ENCODE peak calls at places on chromosomes 2 and 18, in seven cellular contexts. L is heart right ventricle, Q is tibial artery, Z is AG04450, K is tibial nerve, P is hepatocyte, B is PC-9. R is an unnamed sample.

GRCh38 chr2:17583166-17583565 is 42.7 kb downstream of the VSNL1 start:
- DNase-seq in B (no peak), Z (no peak), P (no peak), L (no peak), Q (no peak), K (no peak), R (no peak)

GRCh38 chr2:142992843-142993242 is 115.4 kb downstream of the KYNU start:
- DNase-seq in Q (no peak), K (no peak), P (no peak), Z (no peak), B (no peak), L (no peak), R (no peak)

GRCh38 chr2:102449370-102449974 is 23.6 kb upstream of the SLC9A4 start:
- DNase-seq in Z (no peak), Q (no peak), K (peak), L (peak), P (peak), B (peak), R (peak)

GRCh38 chr2:232637832-232638231 is 4.4 kb downstream of the EFHD1 start:
- DNase-seq in B (no peak), L (no peak), Z (no peak), K (no peak), Q (no peak), P (no peak), R (no peak)

GRCh38 chr2:213248637-213249036 is 35.6 kb upstream of the SPAG16 start:
- DNase-seq in L (no peak), K (no peak), Z (no peak), B (no peak), Q (no peak), P (no peak), R (peak)

GRCh38 chr2:1990724-1991123 is 246.4 kb upstream of the PXDN start:
- DNase-seq in K (no peak), Z (no peak), P (no peak), B (no peak), Q (no peak), L (peak), R (no peak)

GRCh38 chr2:27020337-27020948 is 12.3 kb upstream of the TMEM214 start:
- DNase-seq in P (no peak), Q (no peak), K (peak), Z (no peak), B (peak), L (peak), R (no peak)

GRCh38 chr2:29042581-29043075 is 31.7 kb downstream of the PCARE start:
- DNase-seq in Q (no peak), L (no peak), B (no peak), Z (peak), P (no peak), K (no peak), R (no peak)

DNA sequence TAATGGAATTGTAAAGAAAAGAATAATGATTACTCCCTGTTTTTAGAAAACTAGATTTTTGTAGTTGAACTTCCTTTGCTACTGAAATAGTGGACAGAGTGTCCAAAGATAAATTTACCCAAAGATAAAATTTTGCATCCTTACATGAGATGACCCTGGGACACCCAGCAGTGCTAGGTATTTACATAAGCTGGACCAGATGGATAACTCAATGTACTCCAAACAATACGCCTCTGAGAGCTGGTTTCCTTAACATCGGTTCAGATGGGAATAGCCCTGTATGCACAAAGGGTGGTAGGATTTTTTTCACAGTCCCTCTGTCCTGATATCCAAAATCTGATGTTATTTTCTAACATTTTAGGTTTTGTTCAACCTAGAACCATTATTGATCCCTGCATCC is 432.1 kb upstream of the ID2 start:
- DNase-seq in Q (no peak), B (no peak), Z (no peak), L (no peak), K (no peak), P (no peak), R (no peak)
- H3K27ac ChIP-seq in Q (peak), B (no peak), Z (no peak), L (no peak), K (no peak), P (no peak), R (no peak)

GRCh38 chr2:392921-393270 is 105.0 kb upstream of the ALKAL2 start:
- DNase-seq in P (no peak), B (no peak), Z (no peak), Q (no peak), K (no peak), L (no peak), R (no peak)

GRCh38 chr2:391658-392170 is 103.8 kb upstream of the ALKAL2 start:
- DNase-seq in L (no peak), K (no peak), Q (no peak), Z (no peak), B (peak), P (no peak), R (peak)

GRCh38 chr2:395886-396285 is 108.0 kb upstream of the ALKAL2 start:
- DNase-seq in B (no peak), Z (no peak), P (no peak), K (no peak), Q (no peak), L (no peak), R (no peak)

GRCh38 chr2:392181-392920 is 104.5 kb upstream of the ALKAL2 start:
- DNase-seq in K (no peak), Z (no peak), B (no peak), P (no peak), L (no peak), Q (no peak), R (no peak)

DNA sequence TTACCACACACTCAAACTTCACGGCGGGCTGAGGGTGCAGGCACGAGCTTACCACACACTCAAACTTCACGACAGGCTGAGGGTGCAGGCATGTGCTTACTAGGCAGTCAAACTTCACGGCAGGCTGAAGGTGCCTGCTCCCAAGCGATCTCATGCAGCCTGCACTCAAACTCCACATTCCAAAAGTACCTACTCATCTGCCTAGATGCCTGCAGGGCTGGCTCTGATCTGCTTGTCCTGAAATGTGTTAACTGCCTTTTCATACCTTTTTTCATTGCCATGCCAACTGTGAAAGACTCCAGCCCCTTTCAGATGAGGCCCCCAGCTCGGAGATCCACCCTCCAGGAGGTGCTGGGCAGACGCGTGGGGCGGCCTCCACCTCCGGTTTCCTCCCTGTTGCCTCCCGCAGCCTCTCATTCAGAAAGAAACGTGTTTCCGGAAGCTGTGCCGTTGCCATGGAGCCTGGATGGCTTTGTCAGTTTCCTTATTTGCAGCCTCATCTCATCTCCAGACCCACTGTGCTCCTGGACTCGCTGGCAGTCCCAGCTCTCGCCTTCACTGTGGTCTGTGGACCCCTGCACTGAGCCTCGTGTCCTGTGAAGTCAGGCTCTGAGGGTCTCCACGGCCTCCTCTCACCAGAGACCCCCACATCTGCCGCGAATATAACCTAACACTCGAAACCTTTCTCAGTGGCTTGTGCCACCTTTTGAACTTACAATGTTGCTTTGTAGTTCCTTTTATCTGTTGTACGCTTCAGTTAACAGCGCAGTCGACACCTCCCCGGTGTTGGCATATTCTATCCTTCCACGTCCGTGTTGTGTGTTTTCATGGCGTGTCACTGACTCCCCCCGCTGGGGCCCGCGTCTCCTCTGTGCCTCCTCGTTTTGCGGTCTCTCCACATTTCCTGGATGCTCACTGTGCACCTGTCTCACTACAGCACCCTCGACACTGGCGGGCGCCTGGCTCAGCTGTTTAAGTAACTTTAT is 106.1 kb upstream of the ALKAL2 start:
- DNase-seq in P (peak), L (no peak), K (no peak), B (peak), Z (no peak), Q (no peak), R (peak)
- TF ChIP-seq CTCF in P (no peak), L (no peak), K (no peak), B (no peak), Z (no peak), Q (no peak), R (no peak)

GRCh38 chr2:219446689-219447088 is 12.0 kb downstream of the SPEG start:
- DNase-seq in K (no peak), B (no peak), Z (no peak), P (no peak), Q (no peak), L (no peak), R (no peak)

GRCh38 chr2:219444566-219445091 is 10.0 kb downstream of the SPEG start:
- DNase-seq in K (no peak), B (no peak), L (no peak), Z (no peak), P (no peak), Q (no peak), R (no peak)

GRCh38 chr2:219447242-219448098 is 12.8 kb downstream of the SPEG start:
- DNase-seq in B (no peak), Z (no peak), Q (no peak), P (no peak), L (no peak), K (no peak), R (no peak)

GRCh38 chr2:219445220-219445631 is 10.6 kb downstream of the SPEG start:
- DNase-seq in Z (no peak), B (no peak), K (no peak), L (no peak), Q (no peak), P (no peak), R (no peak)

DNA sequence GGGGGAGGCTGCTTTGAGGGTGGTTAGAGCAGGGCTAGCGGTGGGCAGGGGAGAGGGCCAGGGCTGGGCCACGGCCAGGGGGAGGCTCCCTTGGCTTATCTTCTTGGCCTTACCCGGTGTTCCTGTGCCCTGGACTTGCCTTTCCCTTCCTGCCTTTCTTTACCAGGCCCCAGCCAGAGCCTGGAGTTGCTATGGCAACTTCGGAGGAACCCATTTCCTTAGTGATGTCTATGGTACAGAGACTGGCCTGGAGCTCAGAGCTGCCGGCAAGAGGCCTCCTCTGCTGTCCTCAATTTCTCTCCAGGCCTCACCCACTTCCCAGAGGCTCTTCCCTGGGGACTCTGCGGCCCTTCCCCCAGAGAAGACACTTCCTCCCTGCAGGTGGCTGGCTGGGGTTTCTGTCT is 11.5 kb downstream of the SPEG start:
- DNase-seq in L (no peak), Q (peak), P (peak), Z (no peak), B (no peak), K (no peak), R (no peak)
- H3K27ac ChIP-seq in L (peak), Q (peak), P (no peak), Z (no peak), B (no peak), K (no peak), R (peak)

GRCh38 chr2:10467401-10467800 is 19.3 kb upstream of the ODC1 start:
- DNase-seq in Z (no peak), Q (no peak), L (no peak), B (no peak), P (no peak), K (no peak), R (no peak)

GRCh38 chr2:10469301-10469700 is 21.2 kb upstream of the ODC1 start:
- DNase-seq in Q (no peak), B (no peak), P (no peak), L (no peak), Z (no peak), K (no peak), R (no peak)

GRCh38 chr2:10469955-10470568 is 21.9 kb upstream of the ODC1 start:
- DNase-seq in Q (no peak), K (no peak), L (no peak), Z (no peak), B (no peak), P (no peak), R (no peak)

GRCh38 chr2:10465915-10466314 is 17.8 kb upstream of the ODC1 start:
- DNase-seq in P (no peak), Q (no peak), K (no peak), L (no peak), Z (no peak), B (no peak), R (no peak)

GRCh38 chr2:10466801-10467200 is 18.7 kb upstream of the ODC1 start:
- DNase-seq in K (no peak), B (no peak), Q (no peak), L (no peak), Z (no peak), P (no peak), R (no peak)
- TF ChIP-seq CTCF in K (no peak), B (no peak), Q (no peak), L (no peak), Z (no peak), P (no peak), R (no peak)

GRCh38 chr2:153575171-153575853 is 96.8 kb upstream of the RPRM start:
- DNase-seq in L (no peak), Q (no peak), K (no peak), Z (no peak), B (no peak), P (no peak), R (no peak)
- H3K27ac ChIP-seq in L (no peak), Q (no peak), K (no peak), Z (no peak), B (no peak), P (no peak), R (no peak)

GRCh38 chr2:30708491-30709290 is 98.6 kb downstream of the CAPN13 start:
- DNase-seq in Q (no peak), P (no peak), B (no peak), Z (no peak), K (no peak), L (no peak), R (no peak)
- TF ChIP-seq CTCF in Q (peak), P (peak), B (peak), Z (peak), K (no peak), L (peak), R (no peak)

GRCh38 chr2:159904565-159905281 is 106.7 kb upstream of the CD302 start:
- DNase-seq in Z (no peak), P (peak), K (peak), L (peak), Q (peak), B (peak), R (peak)
- H3K27ac ChIP-seq in Z (no peak), P (peak), K (peak), L (no peak), Q (peak), B (no peak), R (no peak)

GRCh38 chr2:127084611-127085031 is 22.3 kb downstream of the BIN1 start:
- DNase-seq in B (no peak), P (peak), L (no peak), K (no peak), Z (no peak), Q (no peak), R (no peak)

GRCh38 chr2:127082974-127083373 is 24.0 kb downstream of the BIN1 start:
- DNase-seq in L (no peak), K (no peak), Q (no peak), B (no peak), Z (no peak), P (no peak), R (no peak)

GRCh38 chr2:127085260-127085666 is 21.7 kb downstream of the BIN1 start:
- DNase-seq in Q (no peak), B (peak), L (no peak), P (peak), Z (no peak), K (no peak), R (peak)

GRCh38 chr2:127081826-127082633 is 24.9 kb downstream of the BIN1 start:
- DNase-seq in K (no peak), L (no peak), P (peak), Q (no peak), B (no peak), Z (no peak), R (no peak)

GRCh38 chr2:127083819-127084503 is 23.0 kb downstream of the BIN1 start:
- DNase-seq in Q (peak), Z (peak), P (peak), B (peak), K (peak), L (peak), R (no peak)
- TF ChIP-seq CTCF in Q (no peak), Z (peak), P (no peak), B (peak), K (peak), L (no peak), R (no peak)

GRCh38 chr18:58284699-58285490 is 240.9 kb downstream of the NEDD4L start:
- DNase-seq in K (no peak), B (no peak), L (no peak), Z (no peak), Q (no peak), P (no peak), R (no peak)
- H3K27ac ChIP-seq in K (no peak), B (peak), L (no peak), Z (no peak), Q (no peak), P (peak), R (peak)

GRCh38 chr2:10817413-10817812 is 4.8 kb upstream of the PDIA6 start:
- DNase-seq in L (no peak), Q (no peak), P (peak), K (no peak), B (peak), Z (no peak), R (no peak)
- TF ChIP-seq CTCF in L (no peak), Q (no peak), P (peak), K (no peak), B (peak), Z (peak), R (no peak)

R was measured in RWPE1.